ENCODE peak calls at places on chromosomes 4 and X, in five cellular contexts. One of them, this sample, is unnamed.

GRCh38 chrX:31333181-31333831 is 261.5 kb upstream of the FTHL17 start:
- DNase-seq in SK-N-SH: no peak
- DNase-seq in HCT116: no peak
- DNase-seq in H1: no peak
- DNase-seq in HepG2: no peak
- DNase-seq in this sample: no peak

GRCh38 chrX:151753313-151754041 is 18.9 kb downstream of the CNGA2 start:
- DNase-seq in H1: no peak
- DNase-seq in HCT116: peak
- DNase-seq in HepG2: peak
- DNase-seq in SK-N-SH: peak
- DNase-seq in this sample: peak

GRCh38 chrX:40514376-40514775 is 66.4 kb upstream of the ATP6AP2 start:
- DNase-seq in SK-N-SH: no peak
- DNase-seq in HepG2: peak
- DNase-seq in H1: no peak
- DNase-seq in HCT116: no peak
- DNase-seq in this sample: peak

GRCh38 chr4:167606551-167606950 is 372.3 kb upstream of the SPOCK3 start:
- DNase-seq in HepG2: no peak
- DNase-seq in SK-N-SH: no peak
- DNase-seq in H1: no peak
- DNase-seq in HCT116: no peak
- DNase-seq in this sample: no peak

GRCh38 chr4:4519296-4519898 is 22.5 kb downstream of the STX18 start:
- DNase-seq in H1: no peak
- DNase-seq in SK-N-SH: peak
- DNase-seq in HepG2: no peak
- DNase-seq in HCT116: peak
- DNase-seq in this sample: no peak

GRCh38 chr4:125390126-125390525 is 75.4 kb downstream of the FAT4 start:
- DNase-seq in HCT116: no peak
- DNase-seq in SK-N-SH: no peak
- DNase-seq in HepG2: no peak
- DNase-seq in H1: no peak
- DNase-seq in this sample: no peak

GRCh38 chrX:135985974-135986312 is 708 bp downstream of the SLC9A6 start:
- DNase-seq in HCT116: no peak
- DNase-seq in HepG2: no peak
- DNase-seq in SK-N-SH: no peak
- DNase-seq in H1: no peak
- DNase-seq in this sample: no peak

GRCh38 chr4:8698341-8699062 is 105.9 kb downstream of the CPZ start:
- DNase-seq in H1: no peak
- DNase-seq in HepG2: no peak
- DNase-seq in HCT116: no peak
- DNase-seq in SK-N-SH: no peak
- DNase-seq in this sample: no peak

GRCh38 chr4:140309124-140309870 is 64.1 kb upstream of the SCOC start:
- DNase-seq in H1: no peak
- DNase-seq in SK-N-SH: no peak
- DNase-seq in HepG2: no peak
- DNase-seq in HCT116: no peak
- DNase-seq in this sample: no peak

GRCh38 chr4:156182269-156182668 is 228.6 kb upstream of the CTSO start:
- DNase-seq in HepG2: no peak
- DNase-seq in SK-N-SH: no peak
- DNase-seq in HCT116: no peak
- DNase-seq in H1: no peak
- DNase-seq in this sample: no peak

GRCh38 chrX:79413009-79413408 is 45.9 kb upstream of the ITM2A start:
- DNase-seq in SK-N-SH: peak
- DNase-seq in H1: no peak
- DNase-seq in HCT116: no peak
- DNase-seq in HepG2: peak
- DNase-seq in this sample: no peak

GRCh38 chrX:140764401-140764919 is 54.9 kb downstream of the LINC00632 start:
- DNase-seq in HCT116: no peak
- DNase-seq in SK-N-SH: peak
- DNase-seq in H1: peak
- DNase-seq in HepG2: no peak
- DNase-seq in this sample: no peak

GRCh38 chr4:112210777-112211176 is 20.8 kb upstream of the AP1AR start:
- DNase-seq in H1: no peak
- DNase-seq in SK-N-SH: no peak
- DNase-seq in HepG2: no peak
- DNase-seq in HCT116: no peak
- DNase-seq in this sample: no peak

GRCh38 chrX:153927936-153928760 is 2.1 kb upstream of the ARHGAP4 start:
- DNase-seq in H1: peak
- DNase-seq in HCT116: peak
- DNase-seq in SK-N-SH: peak
- DNase-seq in HepG2: peak
- DNase-seq in this sample: peak

GRCh38 chr4:90733211-90733610 is 606.0 kb downstream of the CCSER1 start:
- DNase-seq in HepG2: no peak
- DNase-seq in HCT116: no peak
- DNase-seq in H1: no peak
- DNase-seq in SK-N-SH: no peak
- DNase-seq in this sample: no peak

GRCh38 chr4:151488968-151489367 is 80.0 kb downstream of the FHIP1A start:
- DNase-seq in H1: no peak
- DNase-seq in HCT116: no peak
- DNase-seq in SK-N-SH: no peak
- DNase-seq in HepG2: no peak
- DNase-seq in this sample: peak

GRCh38 chr4:128863314-128864075 is 54.0 kb downstream of the JADE1 start:
- DNase-seq in HCT116: peak
- DNase-seq in SK-N-SH: peak
- DNase-seq in HepG2: peak
- DNase-seq in H1: peak
- DNase-seq in this sample: peak

DNA sequence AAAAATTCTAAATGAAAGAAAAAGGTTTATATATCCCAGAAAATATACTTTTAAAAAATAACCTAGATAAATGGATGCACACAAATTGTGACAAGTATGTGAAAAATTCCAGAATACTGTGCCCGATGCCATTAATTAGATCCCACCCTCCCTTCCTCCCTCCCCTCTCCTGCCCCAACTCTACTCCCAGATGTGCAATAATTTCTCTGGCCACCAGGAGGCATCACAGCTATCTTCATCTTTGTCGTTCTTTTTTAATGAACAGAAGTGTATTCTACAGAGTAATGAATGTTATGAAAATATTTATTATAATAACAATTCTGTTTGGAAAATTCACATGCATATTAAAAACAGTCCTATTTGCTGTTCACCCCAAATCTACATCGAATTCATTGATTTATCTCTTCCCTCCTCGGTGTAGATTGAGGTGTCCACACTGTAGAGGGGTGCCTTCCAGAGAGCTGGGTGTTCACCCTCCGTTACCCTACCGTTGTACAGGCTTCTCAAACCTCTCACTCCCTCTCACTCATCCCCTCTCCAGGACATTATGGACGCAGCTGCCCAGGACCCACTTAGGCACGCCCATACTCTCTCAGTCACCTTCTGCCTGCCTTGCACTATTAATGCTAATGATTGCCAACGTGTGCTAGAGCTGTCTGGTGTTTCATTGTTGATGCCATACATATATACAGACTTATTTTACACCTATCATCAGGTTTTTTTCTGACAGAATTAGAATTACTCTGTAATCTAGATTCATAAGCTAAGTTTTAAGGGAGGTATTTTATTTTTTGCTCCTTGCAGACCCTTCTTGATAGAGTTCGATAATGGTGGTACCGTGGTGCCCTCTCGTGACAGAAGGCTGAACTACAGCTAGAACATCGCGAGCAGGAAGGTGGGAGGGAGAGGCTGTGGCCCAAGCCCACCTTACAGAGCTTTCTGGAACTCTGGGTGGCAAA is 14.1 kb downstream of the RAB40AL start:
- DNase-seq in HCT116: peak
- DNase-seq in HepG2: peak
- DNase-seq in SK-N-SH: peak
- DNase-seq in H1: peak
- DNase-seq in this sample: no peak
- TF ChIP-seq JUND in HCT116: no peak
- TF ChIP-seq JUND in HepG2: no peak
- TF ChIP-seq JUND in SK-N-SH: no peak
- TF ChIP-seq JUND in H1: no peak
- TF ChIP-seq JUND in this sample: no peak

GRCh38 chr4:666436-666810 is 7.7 kb downstream of the ATP5ME start:
- DNase-seq in SK-N-SH: no peak
- DNase-seq in H1: no peak
- DNase-seq in HepG2: no peak
- DNase-seq in HCT116: no peak
- DNase-seq in this sample: no peak

GRCh38 chr4:665751-666435 is 8.2 kb downstream of the ATP5ME start:
- DNase-seq in SK-N-SH: no peak
- DNase-seq in HepG2: no peak
- DNase-seq in H1: no peak
- DNase-seq in HCT116: no peak
- DNase-seq in this sample: no peak

GRCh38 chr4:665381-665750 is 8.7 kb downstream of the ATP5ME start:
- DNase-seq in HCT116: no peak
- DNase-seq in H1: no peak
- DNase-seq in SK-N-SH: no peak
- DNase-seq in HepG2: no peak
- DNase-seq in this sample: no peak

GRCh38 chr4:663438-664428 is 10.3 kb downstream of the ATP5ME start:
- DNase-seq in H1: no peak
- DNase-seq in HCT116: no peak
- DNase-seq in SK-N-SH: peak
- DNase-seq in HepG2: no peak
- DNase-seq in this sample: no peak

GRCh38 chr4:664713-665231 is 9.3 kb downstream of the ATP5ME start:
- DNase-seq in HCT116: no peak
- DNase-seq in HepG2: no peak
- DNase-seq in SK-N-SH: no peak
- DNase-seq in H1: no peak
- DNase-seq in this sample: no peak
- TF ChIP-seq JUND in HCT116: no peak
- TF ChIP-seq JUND in HepG2: no peak
- TF ChIP-seq JUND in SK-N-SH: no peak
- TF ChIP-seq JUND in H1: no peak
- TF ChIP-seq JUND in this sample: no peak

GRCh38 chr4:683982-684571 is 4.9 kb downstream of the SLC49A3 start:
- DNase-seq in H1: no peak
- DNase-seq in HCT116: peak
- DNase-seq in SK-N-SH: peak
- DNase-seq in HepG2: peak
- DNase-seq in this sample: peak
- TF ChIP-seq JUND in H1: no peak
- TF ChIP-seq JUND in HCT116: no peak
- TF ChIP-seq JUND in SK-N-SH: no peak
- TF ChIP-seq JUND in HepG2: no peak
- TF ChIP-seq JUND in this sample: no peak

DNA sequence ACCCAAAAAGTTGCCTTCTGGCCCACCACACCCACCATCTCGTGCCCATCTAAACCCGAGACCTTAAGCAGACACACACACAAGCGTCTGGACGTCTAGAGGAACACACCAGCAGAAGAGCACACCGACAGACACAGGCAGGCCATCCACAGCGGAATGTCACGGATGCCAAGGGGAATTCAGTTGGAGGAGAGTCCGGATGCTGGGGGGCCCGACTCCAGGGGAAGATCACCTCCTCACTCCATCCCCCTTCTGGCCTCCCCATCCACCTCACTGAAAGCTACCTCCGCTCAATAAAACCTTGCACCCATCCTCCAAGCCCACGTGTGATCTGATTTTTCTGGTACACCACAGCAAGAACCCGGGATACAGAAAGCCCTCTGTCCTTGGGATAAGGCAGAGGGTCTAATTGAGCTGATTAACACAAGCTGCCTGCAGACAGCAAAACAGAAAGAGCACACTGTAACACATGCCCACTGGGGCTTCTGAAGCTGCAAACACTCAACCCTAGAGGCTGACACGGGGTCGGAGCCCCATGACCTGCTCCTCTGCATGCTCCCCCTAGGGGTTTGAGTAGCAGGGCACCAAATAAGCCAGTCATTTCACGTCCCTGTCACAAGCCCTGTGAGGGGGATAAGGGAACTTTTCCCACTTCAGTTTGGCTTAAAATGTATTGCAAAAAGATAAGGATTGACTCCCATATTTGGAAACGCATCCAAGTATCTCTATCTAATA is 339.6 kb upstream of the PCDH10 start:
- DNase-seq in HCT116: no peak
- DNase-seq in SK-N-SH: no peak
- DNase-seq in HepG2: no peak
- DNase-seq in H1: peak
- DNase-seq in this sample: no peak
- TF ChIP-seq JUND in HCT116: no peak
- TF ChIP-seq JUND in SK-N-SH: no peak
- TF ChIP-seq JUND in HepG2: no peak
- TF ChIP-seq JUND in H1: no peak
- TF ChIP-seq JUND in this sample: no peak

DNA sequence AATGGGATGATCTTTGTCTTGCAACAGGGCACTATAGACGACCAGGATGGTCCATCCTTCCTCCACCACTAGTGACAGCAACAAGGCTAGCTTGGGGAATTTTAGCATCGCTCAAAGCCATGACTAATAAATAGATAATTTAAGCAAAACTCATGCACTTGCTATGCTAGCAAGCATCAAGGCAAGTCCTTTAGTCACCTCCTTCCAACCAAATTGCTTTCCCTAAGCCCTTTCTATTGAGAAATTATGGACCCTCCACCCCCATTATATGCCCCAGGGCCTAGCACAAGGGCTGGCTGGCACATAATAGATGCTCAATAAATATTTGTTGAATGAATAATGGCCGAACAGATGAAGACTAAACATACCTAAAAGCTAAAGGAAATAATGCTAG is 28.6 kb downstream of the SLC16A2 start:
- DNase-seq in HCT116: no peak
- DNase-seq in SK-N-SH: no peak
- DNase-seq in H1: no peak
- DNase-seq in HepG2: no peak
- DNase-seq in this sample: no peak
- TF ChIP-seq JUND in HCT116: no peak
- TF ChIP-seq JUND in SK-N-SH: no peak
- TF ChIP-seq JUND in H1: no peak
- TF ChIP-seq JUND in HepG2: no peak
- TF ChIP-seq JUND in this sample: no peak

GRCh38 chr4:81065446-81065845 is 34.9 kb downstream of the BMP3 start:
- DNase-seq in H1: no peak
- DNase-seq in HepG2: no peak
- DNase-seq in SK-N-SH: no peak
- DNase-seq in HCT116: no peak
- DNase-seq in this sample: no peak

GRCh38 chr4:81071013-81071412 is 40.5 kb downstream of the BMP3 start:
- DNase-seq in HepG2: no peak
- DNase-seq in SK-N-SH: no peak
- DNase-seq in H1: no peak
- DNase-seq in HCT116: no peak
- DNase-seq in this sample: no peak

GRCh38 chr4:81069706-81070331 is 39.3 kb downstream of the BMP3 start:
- DNase-seq in HCT116: peak
- DNase-seq in HepG2: peak
- DNase-seq in H1: peak
- DNase-seq in SK-N-SH: peak
- DNase-seq in this sample: peak
- TF ChIP-seq JUND in HCT116: no peak
- TF ChIP-seq JUND in HepG2: no peak
- TF ChIP-seq JUND in H1: no peak
- TF ChIP-seq JUND in SK-N-SH: no peak
- TF ChIP-seq JUND in this sample: no peak

This sample was measured in T47D.